ENCODE peak calls at places on chromosome 15, in seven cellular contexts. U is spleen, B is fibroblast of lung, D is heart left ventricle, S is sigmoid colon, E is IMR-90, P is aorta. J is an unnamed sample. For H3K4me1 and H3K27me3, the result is how much of the 10 kb centered on the place peaks cover.

GRCh38 chr15:42373274-42373673 is 14.0 kb downstream of the CAPN3 start:
- DNase-seq in S (no peak), B (no peak), U (no peak), P (no peak), E (no peak), D (peak), J (peak)

GRCh38 chr15:55846108-55846707 is 103.3 kb upstream of the PRTG start:
- DNase-seq in E (peak), B (peak), S (no peak), D (peak), P (no peak), U (no peak), J (no peak)

GRCh38 chr15:95770191-95770590 is 560.3 kb upstream of the NR2F2 start:
- DNase-seq in U (no peak), S (no peak), P (no peak), E (peak), B (peak), D (no peak), J (no peak)

GRCh38 chr15:47736123-47736786 is 18.9 kb downstream of the SEMA6D start:
- DNase-seq in E (peak), D (no peak), P (no peak), U (no peak), S (no peak), B (no peak), J (no peak)

GRCh38 chr15:52566889-52567288 is 1.9 kb downstream of the ARPP19 start:
- DNase-seq in B (no peak), E (no peak), D (no peak), S (no peak), U (no peak), P (no peak), J (no peak)

GRCh38 chr15:51267714-51268105 is 70.7 kb downstream of the CYP19A1 start:
- DNase-seq in B (no peak), U (no peak), D (no peak), P (no peak), S (no peak), E (no peak), J (no peak)

GRCh38 chr15:68279779-68280745 is 2.5 kb downstream of the FEM1B start:
- DNase-seq in S (no peak), U (no peak), B (no peak), D (no peak), E (no peak), P (no peak), J (no peak)

GRCh38 chr15:66563566-66564110 is 2.2 kb downstream of the LCTL start:
- DNase-seq in S (no peak), E (no peak), D (no peak), U (peak), P (no peak), B (no peak), J (no peak)

GRCh38 chr15:96245252-96245651 is 85.2 kb upstream of the NR2F2 start:
- DNase-seq in E (no peak), B (no peak), S (no peak), P (no peak), U (no peak), D (no peak), J (no peak)

GRCh38 chr15:91385301-91385700 is 285.2 kb downstream of the SV2B start:
- DNase-seq in D (no peak), U (no peak), S (no peak), P (no peak), E (no peak), B (peak), J (no peak)

GRCh38 chr15:37574985-37575384 is 359.5 kb upstream of the TMCO5A start:
- DNase-seq in B (no peak), P (no peak), S (no peak), U (no peak), D (no peak), E (no peak), J (no peak)

GRCh38 chr15:53218996-53219580 is 429.0 kb upstream of the ONECUT1 start:
- DNase-seq in P (no peak), U (no peak), E (no peak), D (no peak), S (no peak), B (no peak), J (no peak)

GRCh38 chr15:49521802-49522201 is 98.8 kb downstream of the FGF7 start:
- DNase-seq in P (no peak), B (peak), E (peak), D (no peak), S (no peak), U (no peak), J (no peak)

GRCh38 chr15:52076889-52077781 is 35.4 kb downstream of the BCL2L10 start:
- DNase-seq in S (no peak), D (no peak), U (no peak), E (peak), B (peak), P (no peak), J (no peak)

GRCh38 chr15:92843819-92844218 is 56.3 kb upstream of the CHD2 start:
- DNase-seq in B (no peak), U (no peak), P (no peak), D (no peak), E (no peak), S (no peak), J (no peak)
- H3K4me1 ChIP-seq in B (under half), U (half or more), P (under half), D (under half), E (under half), S (under half), J (under half)

DNA sequence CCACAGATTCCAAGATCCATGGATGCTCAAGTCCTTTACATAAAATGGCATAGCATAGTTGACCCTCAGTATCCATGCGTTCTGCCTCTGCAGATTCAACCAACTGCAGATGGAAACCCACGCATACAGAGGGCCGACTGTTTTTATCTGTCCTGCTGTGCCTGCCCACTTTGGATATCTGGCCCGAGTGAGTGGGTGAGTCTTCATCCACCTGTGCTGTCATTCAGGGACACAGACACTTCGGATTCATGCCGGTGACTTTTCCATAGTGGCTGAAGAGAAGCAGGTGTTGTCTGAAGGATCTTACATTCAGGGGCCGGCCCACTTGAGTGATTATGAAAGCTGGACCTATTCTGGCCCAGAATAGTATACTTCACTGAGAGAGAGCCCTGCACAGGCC is 85.1 kb downstream of the RYR3 start:
- DNase-seq in U (no peak), B (no peak), P (no peak), S (no peak), D (no peak), E (no peak), J (no peak)
- H3K27ac ChIP-seq in U (no peak), B (no peak), P (no peak), S (no peak), D (no peak), E (no peak), J (no peak)

GRCh38 chr15:70439880-70440279 is 323.5 kb downstream of the UACA start:
- DNase-seq in D (no peak), P (no peak), U (no peak), S (no peak), B (no peak), E (no peak), J (no peak)

GRCh38 chr15:70439304-70439877 is 324.0 kb downstream of the UACA start:
- DNase-seq in B (no peak), U (no peak), D (no peak), P (no peak), E (no peak), S (no peak), J (no peak)

GRCh38 chr15:70442616-70443321 is 320.6 kb downstream of the UACA start:
- DNase-seq in B (no peak), E (no peak), U (no peak), P (no peak), D (no peak), S (no peak), J (no peak)

GRCh38 chr15:70440416-70441138 is 322.8 kb downstream of the UACA start:
- DNase-seq in S (no peak), P (no peak), E (no peak), B (no peak), U (no peak), D (no peak), J (no peak)

DNA sequence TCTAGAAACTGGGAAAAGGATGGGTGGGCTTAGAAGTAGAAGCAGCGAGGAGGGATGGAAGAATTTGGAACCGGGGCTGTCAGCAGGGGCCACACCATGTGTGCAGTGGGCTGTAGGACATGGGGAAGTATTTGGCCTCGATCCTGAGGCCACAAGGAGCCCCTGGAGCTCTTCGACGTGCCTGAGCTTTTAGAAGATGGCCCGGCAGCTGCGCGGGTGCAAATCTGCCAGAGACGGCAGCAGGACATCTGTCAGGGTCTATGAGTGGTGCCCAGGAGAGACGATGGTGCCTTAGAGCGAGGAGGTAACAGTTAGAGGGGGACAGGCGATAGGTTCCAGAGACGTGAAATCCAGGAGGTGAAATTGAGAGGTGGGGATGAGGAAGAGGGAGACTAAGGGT is 321.1 kb downstream of the UACA start:
- DNase-seq in E (no peak), S (no peak), D (no peak), P (no peak), U (no peak), B (no peak), J (no peak)
- H3K27me3 ChIP-seq in E (half or more), S (under half), D (under half), P (under half), U (under half), B (under half), J (under half)

GRCh38 chr15:64949383-64950141 is 37.9 kb downstream of the ANKDD1A start:
- DNase-seq in B (no peak), D (no peak), E (no peak), P (no peak), U (no peak), S (no peak), J (no peak)

GRCh38 chr15:64948916-64949315 is 37.2 kb downstream of the ANKDD1A start:
- DNase-seq in D (no peak), B (no peak), U (no peak), E (no peak), S (no peak), P (no peak), J (no peak)

GRCh38 chr15:64950888-64951287 is 38.8 kb downstream of the SPG21 start:
- DNase-seq in U (no peak), B (no peak), D (no peak), E (no peak), P (no peak), S (no peak), J (no peak)

GRCh38 chr15:64951777-64952418 is 37.8 kb downstream of the SPG21 start:
- DNase-seq in P (no peak), B (no peak), S (no peak), E (no peak), U (no peak), D (no peak), J (no peak)

GRCh38 chr15:64954395-64954794 is 35.3 kb downstream of the SPG21 start:
- DNase-seq in E (no peak), D (no peak), U (no peak), B (no peak), P (no peak), S (no peak), J (no peak)
- H3K4me1 ChIP-seq in E (under half), D (under half), U (under half), B (under half), P (under half), S (under half), J (under half)

J was measured in right cardiac atrium.